ENCODE peak calls at places on chromosome 7, in six cellular contexts. H, P, I, K, D and O are unnamed samples. For H3K27me3, H3K4me1 and H3K9me3, the result is how much of the 10 kb centered on the place peaks cover.

GRCh38 chr7:56083150-56083785 is 9.5 kb downstream of the PHKG1 start:
- DNase-seq in I (peak), K (peak), H (no peak), D (no peak), P (no peak), O (no peak)

GRCh38 chr7:130959743-130960207 is 225.8 kb upstream of the KLF14 start:
- DNase-seq in P (no peak), K (no peak), I (no peak), H (no peak), D (no peak), O (no peak)

GRCh38 chr7:142263598-142264380 is 5.9 kb upstream of the PRSS58 start:
- DNase-seq in D (no peak), K (no peak), H (no peak), I (no peak), P (no peak), O (no peak)

GRCh38 chr7:486216-486743 is 33.4 kb downstream of the PDGFA start:
- DNase-seq in D (no peak), P (no peak), I (no peak), H (no peak), K (peak), O (no peak)

GRCh38 chr7:98335411-98335977 is 54.0 kb downstream of the BRI3 start:
- DNase-seq in P (no peak), K (peak), D (no peak), I (no peak), H (no peak), O (no peak)

GRCh38 chr7:37594602-37595001 is 89.0 kb upstream of the GPR141 start:
- DNase-seq in H (no peak), P (no peak), D (no peak), I (no peak), K (no peak), O (no peak)

GRCh38 chr7:30029696-30030095 is 1.5 kb downstream of the PLEKHA8 start:
- DNase-seq in H (no peak), P (no peak), K (no peak), D (peak), I (no peak), O (no peak)

GRCh38 chr7:142412551-142413193 is 154.8 kb upstream of the PRSS58 start:
- DNase-seq in K (no peak), D (peak), I (no peak), H (peak), P (no peak), O (peak)

GRCh38 chr7:111560773-111561658 is 1.3 kb downstream of the IMMP2L start:
- DNase-seq in P (no peak), I (no peak), H (peak), D (peak), K (no peak), O (no peak)

GRCh38 chr7:43697690-43698089 is 31.6 kb downstream of the COA1 start:
- DNase-seq in I (no peak), H (no peak), K (no peak), D (no peak), P (no peak), O (no peak)

GRCh38 chr7:24701899-24702235 is 55.4 kb downstream of the GSDME start:
- DNase-seq in I (no peak), D (no peak), K (no peak), H (no peak), P (no peak), O (no peak)

GRCh38 chr7:130489140-130489967 is 2.5 kb upstream of the MEST start:
- DNase-seq in K (no peak), H (no peak), I (no peak), P (no peak), D (peak), O (no peak)

GRCh38 chr7:40219917-40220316 is 85.1 kb downstream of the SUGCT start:
- DNase-seq in P (no peak), D (no peak), K (no peak), I (no peak), H (no peak), O (no peak)

GRCh38 chr7:31890198-31890597 is 180.0 kb downstream of the PDE1C start:
- DNase-seq in H (no peak), D (no peak), P (no peak), I (no peak), K (no peak), O (no peak)

DNA sequence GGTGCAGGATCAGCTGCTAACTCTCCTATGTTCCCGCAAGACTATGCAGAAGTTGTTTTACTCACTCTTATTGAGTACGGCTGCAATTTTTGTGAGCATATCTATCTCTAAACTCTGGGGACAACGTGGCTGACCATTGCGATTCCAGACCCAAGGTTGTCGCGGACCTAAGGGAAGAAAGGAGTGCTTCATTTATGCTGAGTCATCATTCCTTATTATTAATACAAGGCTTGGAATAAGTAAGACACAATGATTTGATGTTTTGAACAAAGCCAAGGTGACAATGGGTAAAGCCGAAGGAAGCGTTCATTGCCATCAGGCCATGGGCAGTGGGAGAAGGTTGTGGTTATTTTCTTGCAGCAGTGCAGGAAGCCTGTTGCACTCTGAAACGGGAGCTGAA is 605.6 kb downstream of the TYW1 start:
- DNase-seq in H (no peak), K (no peak), D (no peak), I (no peak), P (no peak), O (no peak)
- H3K27me3 ChIP-seq in H (under half), K (under half), D (under half), I (under half), P (under half), O (under half)

GRCh38 chr7:80772347-80773101 is 134.1 kb downstream of the CD36 start:
- DNase-seq in I (no peak), H (peak), K (no peak), D (no peak), P (no peak), O (no peak)

GRCh38 chr7:80767655-80768054 is 129.2 kb downstream of the CD36 start:
- DNase-seq in D (no peak), I (no peak), H (no peak), K (no peak), P (no peak), O (no peak)

GRCh38 chr7:80771523-80771922 is 133.1 kb downstream of the CD36 start:
- DNase-seq in I (no peak), D (no peak), H (no peak), K (no peak), P (no peak), O (no peak)

GRCh38 chr7:80770061-80770460 is 131.6 kb downstream of the CD36 start:
- DNase-seq in K (no peak), P (no peak), D (no peak), I (no peak), H (no peak), O (no peak)

DNA sequence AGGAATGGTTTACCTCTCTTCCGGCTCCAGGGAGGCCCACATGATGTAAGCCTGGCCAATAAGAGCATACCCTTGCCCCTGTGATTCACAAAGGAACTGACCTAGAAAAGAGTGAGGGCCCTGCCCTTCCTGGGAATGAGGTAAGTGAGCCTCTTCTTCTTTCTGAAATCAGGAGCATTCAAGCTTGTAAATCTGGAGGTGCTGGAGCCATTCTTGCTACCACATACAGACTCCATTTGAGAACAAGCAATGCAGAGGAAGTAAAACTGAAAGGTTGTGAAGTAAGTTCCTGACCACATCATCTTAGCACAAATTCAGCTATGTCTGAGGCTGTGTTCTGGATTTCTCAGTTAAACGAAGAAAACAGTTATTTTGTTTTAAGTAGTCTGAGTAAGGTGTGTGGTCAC is 132.2 kb downstream of the CD36 start:
- DNase-seq in D (no peak), H (no peak), K (no peak), P (no peak), I (no peak), O (no peak)
- H3K4me1 ChIP-seq in D (under half), H (under half), K (under half), P (under half), I (under half), O (under half)

GRCh38 chr7:139946539-139946938 is 116.2 kb downstream of the PARP12 start:
- DNase-seq in K (no peak), P (no peak), I (no peak), H (no peak), D (no peak), O (no peak)
- H3K9me3 ChIP-seq in K (under half), P (under half), I (under half), H (under half), D (under half), O (under half)

GRCh38 chr7:20786779-20787651 is at the start of gene SP8:
- DNase-seq in K (no peak), H (peak), I (peak), D (peak), P (no peak), O (no peak)
- H3K27me3 ChIP-seq in K (half or more), H (half or more), I (half or more), D (half or more), P (under half), O (under half)

GRCh38 chr7:27151341-27151944 is 940 bp downstream of the HOXA3 start:
- DNase-seq in H (no peak), K (peak), D (no peak), I (no peak), P (peak), O (no peak)

GRCh38 chr7:27150568-27151340 is 1.6 kb downstream of the HOXA3 start:
- DNase-seq in D (peak), I (peak), P (peak), H (peak), K (peak), O (peak)

GRCh38 chr7:27148776-27149641 is 1.4 kb upstream of the HOXA6 start:
- DNase-seq in P (no peak), D (no peak), K (no peak), H (no peak), I (peak), O (no peak)

GRCh38 chr7:27148031-27148775 is 629 bp upstream of the HOXA6 start:
- DNase-seq in D (no peak), K (no peak), I (peak), P (peak), H (no peak), O (no peak)

DNA sequence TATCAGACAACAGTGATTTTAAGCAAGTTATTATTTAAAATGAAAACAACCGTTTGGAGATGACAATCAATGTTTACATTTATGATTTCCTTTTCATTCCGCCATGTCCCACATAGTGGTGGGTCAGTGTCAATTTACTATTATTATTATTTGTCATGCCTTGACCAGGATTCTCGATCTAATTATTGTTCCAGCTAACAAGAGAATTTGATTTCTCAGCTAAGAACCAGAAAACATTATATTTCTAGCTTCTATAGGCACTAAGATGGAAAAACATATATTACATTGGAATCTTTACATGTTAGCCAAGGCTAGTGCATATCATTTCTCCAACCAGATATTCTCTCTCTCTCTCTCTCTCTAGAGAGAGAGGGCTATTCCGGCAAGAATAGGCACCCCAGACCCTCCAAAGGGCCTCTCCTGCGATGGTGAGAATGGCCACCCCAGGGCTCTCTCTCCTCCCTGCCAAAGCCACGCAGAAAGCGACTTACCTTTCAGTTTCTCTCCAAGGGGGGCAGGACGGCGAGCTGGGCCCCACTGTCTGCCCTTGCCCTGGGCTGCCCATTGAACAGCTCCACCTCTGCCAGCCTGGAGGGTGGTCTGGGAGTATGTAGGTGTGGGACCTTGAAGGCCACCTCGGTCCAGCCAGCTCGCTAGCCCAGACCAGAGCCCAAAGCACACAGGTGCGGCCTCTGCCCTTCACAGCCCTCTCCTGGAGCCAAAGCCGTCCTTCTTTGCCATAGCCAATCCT is 2.4 kb downstream of the HOXA3 start:
- DNase-seq in I (no peak), K (peak), P (peak), H (no peak), D (no peak), O (no peak)
- H3K4me1 ChIP-seq in I (under half), K (under half), P (under half), H (under half), D (under half), O (under half)